ENCODE peak calls at places on chromosome 13, in six cellular contexts. I, A, P, K, R and E are unnamed samples.

GRCh38 chr13:105996391-105997028 is 539.0 kb downstream of the EFNB2 start:
- DNase-seq in I (no peak), K (no peak), P (no peak), R (no peak), A (no peak), E (no peak)

GRCh38 chr13:92074658-92075057 is 676.2 kb downstream of the GPC5 start:
- DNase-seq in I (no peak), A (no peak), R (no peak), P (no peak), K (peak; percentile 28), E (peak; percentile 36)

GRCh38 chr13:95296326-95296939 is 4.8 kb downstream of the ABCC4 start:
- DNase-seq in I (peak; percentile 49), K (peak; percentile 56), P (peak; percentile 49), R (no peak), A (no peak), E (peak; percentile 30)

GRCh38 chr13:104593251-104593576 is 1527.0 kb upstream of the SLC10A2 start:
- DNase-seq in R (no peak), A (no peak), K (no peak), P (no peak), I (no peak), E (no peak)

GRCh38 chr13:31797154-31797775 is 57.9 kb downstream of the RXFP2 start:
- DNase-seq in I (peak; percentile 2), P (peak; percentile 52), A (no peak), R (no peak), K (peak; percentile 3), E (peak; percentile 16)

GRCh38 chr13:36519432-36519831 is 87.1 kb downstream of the CCNA1 start:
- DNase-seq in R (no peak), P (no peak), A (no peak), I (no peak), K (no peak), E (no peak)

GRCh38 chr13:26022538-26023292 is 29.1 kb downstream of the SHISA2 start:
- DNase-seq in R (no peak), A (no peak), P (no peak), I (no peak), K (no peak), E (peak; percentile 19)

GRCh38 chr13:114047358-114047881 is 73.5 kb upstream of the C13orf46 start:
- DNase-seq in R (peak; percentile 19), K (no peak), A (peak; percentile 74), I (no peak), P (no peak), E (no peak)

GRCh38 chr13:44954210-44954609 is 35.1 kb downstream of the NUFIP1 start:
- DNase-seq in P (no peak), R (no peak), K (no peak), A (no peak), I (no peak), E (no peak)

GRCh38 chr13:44932171-44932849 is 57.0 kb downstream of the NUFIP1 start:
- DNase-seq in A (no peak), P (no peak), K (no peak), I (no peak), R (no peak), E (no peak)

GRCh38 chr13:36207672-36208071 is 6.7 kb downstream of the SOHLH2 start:
- DNase-seq in K (no peak), A (no peak), I (no peak), P (no peak), R (no peak), E (peak; percentile 8)

GRCh38 chr13:25300861-25301346 is 521 bp upstream of the NUP58 start:
- DNase-seq in A (no peak), I (no peak), K (no peak), R (no peak), P (no peak), E (no peak)

GRCh38 chr13:73914119-73914518 is 220.1 kb downstream of the KLF12 start:
- DNase-seq in R (no peak), A (no peak), K (no peak), P (no peak), I (no peak), E (peak; percentile 57)

GRCh38 chr13:106143392-106143791 is 392.1 kb downstream of the EFNB2 start:
- DNase-seq in R (no peak), K (no peak), P (no peak), A (no peak), I (no peak), E (no peak)

GRCh38 chr13:25406377-25406776 is 34.6 kb downstream of the ATP8A2 start:
- DNase-seq in P (no peak), A (no peak), R (peak; percentile 23), I (no peak), K (peak; percentile 13), E (peak; percentile 27)

GRCh38 chr13:114101831-114102520 is 30.4 kb downstream of the RASA3 start:
- DNase-seq in I (no peak), R (no peak), P (no peak), K (no peak), A (no peak), E (no peak)

GRCh38 chr13:32381539-32381938 is 46.4 kb downstream of the N4BP2L1 start:
- DNase-seq in A (no peak), P (peak; percentile 12), K (peak; percentile 49), R (no peak), I (no peak), E (peak; percentile 44)

GRCh38 chr13:61608138-61608537 is 192.5 kb upstream of the PCDH20 start:
- DNase-seq in R (no peak), A (no peak), K (no peak), I (no peak), P (no peak), E (no peak)

GRCh38 chr13:30355839-30356238 is 48.5 kb upstream of the KATNAL1 start:
- DNase-seq in P (no peak), A (no peak), R (no peak), K (no peak), I (no peak), E (no peak)

GRCh38 chr13:30353601-30354000 is 46.2 kb upstream of the KATNAL1 start:
- DNase-seq in A (no peak), P (no peak), R (no peak), I (no peak), K (no peak), E (no peak)

GRCh38 chr13:30354481-30355404 is 47.4 kb upstream of the KATNAL1 start:
- DNase-seq in K (peak; percentile 15), I (no peak), P (no peak), R (no peak), A (no peak), E (no peak)

GRCh38 chr13:30353060-30353459 is 45.7 kb upstream of the KATNAL1 start:
- DNase-seq in A (no peak), R (no peak), K (no peak), P (no peak), I (no peak), E (no peak)

GRCh38 chr13:30355405-30355741 is 48.0 kb upstream of the KATNAL1 start:
- DNase-seq in K (peak; percentile 49), P (peak; percentile 37), A (no peak), R (peak; percentile 51), I (no peak), E (peak; percentile 54)
- TF ChIP-seq MYC in K (no peak), P (no peak), A (no peak), R (no peak), I (no peak), E (no peak)

DNA sequence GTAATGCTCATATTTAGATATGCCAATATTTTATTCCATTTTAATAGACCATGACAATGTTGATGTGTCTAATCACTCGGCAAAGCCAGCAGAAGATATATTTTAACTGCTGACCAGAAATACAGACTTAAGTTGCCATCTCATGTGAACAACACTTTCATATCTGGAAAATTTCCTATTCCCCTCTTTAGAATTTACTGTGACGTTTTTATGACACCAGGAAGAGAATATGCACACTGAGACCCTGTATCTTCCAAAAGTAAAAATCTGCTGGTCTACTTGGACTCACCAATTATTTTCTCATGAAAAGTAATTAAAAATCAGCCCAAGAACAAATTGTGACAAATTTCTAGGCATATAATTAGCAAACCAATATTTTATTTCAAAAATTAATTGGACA is 2.1 kb downstream of the PROSER1 start:
- DNase-seq in P (peak; percentile 9), R (no peak), A (no peak), I (no peak), K (no peak), E (no peak)
- H3K4me3 ChIP-seq in P (peak overlapping the region; percentile 98), R (peak overlapping the region; percentile 87), A (peak overlapping the region; percentile 95), I (peak overlapping the region; percentile 75), K (peak overlapping the region; percentile 84), E (peak overlapping the region; percentile 97)

GRCh38 chr13:33678084-33678483 is 139.9 kb upstream of the RFC3 start:
- DNase-seq in A (no peak), P (no peak), K (no peak), R (peak; percentile 29), I (no peak), E (no peak)

GRCh38 chr13:33677215-33677614 is 140.7 kb upstream of the RFC3 start:
- DNase-seq in R (no peak), I (no peak), P (no peak), K (no peak), A (no peak), E (no peak)

GRCh38 chr13:33679658-33680012 is 138.3 kb upstream of the RFC3 start:
- DNase-seq in A (no peak), I (no peak), R (no peak), K (no peak), P (no peak), E (no peak)

GRCh38 chr13:33676700-33677048 is 141.3 kb upstream of the RFC3 start:
- DNase-seq in K (peak; percentile 88), A (no peak), I (peak; percentile 21), R (no peak), P (peak; percentile 39), E (peak; percentile 53)

DNA sequence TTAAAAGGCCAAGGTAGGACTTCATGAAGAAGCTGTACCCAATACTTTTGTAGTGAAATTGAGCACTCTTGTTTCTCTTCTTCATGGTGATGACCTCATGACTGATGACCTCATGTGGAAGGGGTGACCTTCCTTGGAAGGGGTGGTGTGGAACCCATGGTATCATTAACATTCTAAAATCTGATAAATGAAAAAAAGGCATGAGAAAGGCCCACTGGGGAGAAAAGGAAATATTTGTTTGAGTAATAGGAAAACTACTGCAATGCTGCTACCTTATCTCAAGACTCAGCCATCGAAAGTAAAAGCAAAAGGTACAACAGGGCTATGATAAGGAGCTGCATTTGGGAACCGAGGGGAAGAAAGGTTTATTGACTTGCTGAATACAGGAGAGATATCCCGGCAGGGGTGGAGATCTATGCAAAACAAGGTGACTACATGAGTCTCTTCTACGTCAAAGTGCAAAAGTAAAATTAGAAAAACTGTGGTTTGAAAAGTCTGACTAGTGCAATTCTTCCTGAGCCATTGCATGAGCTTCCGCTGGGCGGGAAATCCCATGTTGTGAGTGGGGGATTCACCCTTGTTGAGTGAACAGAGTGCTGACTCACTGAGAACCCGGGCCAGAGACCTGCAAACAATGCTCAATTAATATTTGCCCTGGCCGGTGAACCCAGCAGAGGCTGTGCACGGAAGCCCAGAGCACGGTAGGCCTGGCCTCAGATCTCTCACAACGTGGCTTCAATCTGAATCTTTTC is 138.9 kb upstream of the RFC3 start:
- DNase-seq in P (peak; percentile 95), A (peak; percentile 98), K (peak; percentile 97), R (peak; percentile 5), I (peak; percentile 57), E (no peak)
- TF ChIP-seq POLR2A in P (peak; percentile 38), A (peak; percentile 90), K (peak; percentile 81), R (no peak), I (no peak), E (no peak)

DNA sequence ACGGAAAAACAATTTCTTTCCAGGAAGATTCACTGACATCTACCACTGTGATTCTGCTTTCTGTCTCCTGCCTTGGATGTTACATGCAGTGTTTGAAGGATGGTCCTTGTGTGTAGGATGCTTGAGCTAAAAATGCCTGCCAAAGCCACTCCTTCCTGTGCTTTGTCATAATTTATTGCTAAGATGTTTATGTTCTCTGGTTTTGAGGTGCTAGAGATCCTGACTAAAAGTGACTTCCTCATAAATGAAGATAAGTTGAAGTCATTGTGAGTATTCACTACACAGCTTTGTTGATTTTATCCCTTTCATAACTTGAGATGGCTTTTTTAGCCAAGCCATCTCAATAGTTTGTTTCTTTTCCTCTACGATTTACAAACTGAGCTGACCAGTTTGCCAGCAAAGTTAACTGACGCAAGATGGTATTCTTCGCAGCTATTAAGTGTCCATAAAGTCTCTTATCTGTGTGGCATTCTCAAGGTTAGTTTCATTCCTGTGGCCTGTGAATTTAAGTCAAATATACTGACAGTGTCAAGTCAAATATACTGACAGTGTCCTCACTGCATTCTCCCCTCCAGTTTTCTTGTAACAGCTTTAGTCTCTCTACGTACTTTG is 15.7 kb upstream of the FBXL3 start:
- DNase-seq in P (no peak), A (no peak), R (no peak), K (no peak), I (no peak), E (no peak)
- TF ChIP-seq MYC in P (no peak), A (no peak), R (no peak), K (no peak), I (no peak), E (no peak)